ENCODE peak calls at places on chromosome 14, in eight cellular contexts. K is stimulated activated CD4-positive, alpha-beta T cell treated with anti-CD3 and anti-CD28 coated beads, TNF-alpha, amount 100 ng/mL, for 1 hour; E is naive thymus-derived CD8-positive, alpha-beta T cell; D is right lobe of liver; A is NCI-H345; T is RPMI8226; I is NCI-H774; Y is head of caudate nucleus. O is an unnamed sample.

GRCh38 chr14:50230601-50231474 is 540 bp downstream of the SOS2 start:
- DNase-seq in E (peak; percentile 41), D (peak; percentile 68), I (no peak), T (peak; percentile 29), Y (peak; percentile 63), K (no peak), A (peak; percentile 40), O (peak; percentile 54)

GRCh38 chr14:103527408-103528157 is 1.4 kb upstream of the TRMT61A start:
- DNase-seq in Y (no peak), T (no peak), I (no peak), K (no peak), A (no peak), D (no peak), E (no peak), O (no peak)

GRCh38 chr14:94857985-94858384 is 88.1 kb upstream of the GSC start:
- DNase-seq in I (no peak), Y (no peak), A (no peak), E (no peak), T (no peak), K (no peak), D (no peak), O (no peak)

GRCh38 chr14:23321572-23322547 is 603 bp downstream of the PABPN1 start:
- DNase-seq in D (peak; percentile 70), K (no peak), Y (no peak), A (peak; percentile 15), T (peak; percentile 26), E (peak; percentile 28), I (peak; percentile 29), O (peak; percentile 13)

GRCh38 chr14:104650057-104650980 is 39.1 kb upstream of the INF2 start:
- DNase-seq in D (peak; percentile 63), T (peak; percentile 56), I (no peak), E (peak; percentile 75), K (peak; percentile 37), A (peak; percentile 31), Y (peak; percentile 88), O (peak; percentile 47)

GRCh38 chr14:54676822-54677708 is 110.1 kb downstream of the SAMD4A start:
- DNase-seq in A (no peak), I (no peak), T (no peak), D (no peak), Y (no peak), E (no peak), K (no peak), O (no peak)

GRCh38 chr14:37251778-37252177 is 54.0 kb downstream of the MIPOL1 start:
- DNase-seq in Y (no peak), I (peak; percentile 50), K (no peak), E (no peak), A (no peak), T (no peak), D (no peak), O (no peak)

GRCh38 chr14:96574633-96575191 is 72.5 kb downstream of the PAPOLA start:
- DNase-seq in Y (no peak), T (no peak), D (no peak), K (no peak), E (no peak), A (peak; percentile 48), I (peak; percentile 53), O (peak; percentile 58)

GRCh38 chr14:96811265-96811664 is 14.1 kb downstream of the VRK1 start:
- DNase-seq in E (no peak), A (no peak), T (no peak), I (no peak), D (no peak), K (no peak), Y (no peak), O (no peak)

O was measured in NCI-H2081.